ENCODE peak calls at places on chromosomes 13 and 19, in six cellular contexts. P is LoVo, U is Daoy, G is IMR-90, O is T-helper 1 cell, E is sciatic nerve. L is an unnamed sample.

GRCh38 chr19:2294377-2295335 is 12.7 kb upstream of the PEAK3 start:
- DNase-seq in U (no peak), G (peak), E (no peak), O (no peak), P (no peak), L (no peak)

GRCh38 chr13:35733832-35734231 is 257.3 kb upstream of the MAB21L1 start:
- DNase-seq in U (no peak), G (no peak), O (no peak), P (no peak), E (no peak), L (peak)

GRCh38 chr19:1017115-1017905 is 3.6 kb downstream of the TMEM259 start:
- DNase-seq in U (no peak), O (no peak), P (no peak), E (no peak), G (no peak), L (no peak)

GRCh38 chr13:41917641-41918040 is 43.3 kb downstream of the VWA8 start:
- DNase-seq in P (no peak), U (peak), O (no peak), E (no peak), G (peak), L (no peak)

GRCh38 chr13:57832187-57832586 is 200.6 kb downstream of the PCDH17 start:
- DNase-seq in U (no peak), O (no peak), P (no peak), G (no peak), E (no peak), L (no peak)

GRCh38 chr13:50129923-50130685 is 114.9 kb downstream of the KCNRG start:
- DNase-seq in O (no peak), G (no peak), E (peak), P (peak), U (peak), L (no peak)

GRCh38 chr13:78772933-78773332 is 114.0 kb upstream of the OBI1 start:
- DNase-seq in P (no peak), U (no peak), E (no peak), O (no peak), G (no peak), L (no peak)

GRCh38 chr13:92963029-92963428 is 263.6 kb upstream of the GPC6 start:
- DNase-seq in G (peak), U (no peak), E (no peak), O (no peak), P (no peak), L (no peak)

GRCh38 chr19:3804429-3804828 is 18.2 kb upstream of the MATK start:
- DNase-seq in U (no peak), E (no peak), O (no peak), P (no peak), G (no peak), L (no peak)

L was measured in H4.